ENCODE peak calls at places on chromosomes 5 and 9, in five cellular contexts. I, M, Y, B and W are unnamed samples.

GRCh38 chr5:171773106-171773505 is 12.5 kb upstream of the SMIM23 start:
- DNase-seq in I (no peak), M (no peak), Y (no peak), B (no peak), W (no peak)

GRCh38 chr5:80346055-80346454 is 26.3 kb downstream of the SPZ1 start:
- DNase-seq in I (peak), M (no peak), Y (peak), B (peak), W (no peak)

GRCh38 chr9:134486127-134486995 is 155.2 kb upstream of the COL5A1 start:
- DNase-seq in I (no peak), M (no peak), Y (no peak), B (no peak), W (no peak)

GRCh38 chr5:141636413-141637265 is at the start of the genes HDAC3 and RELL2:
- DNase-seq in I (peak), M (no peak), Y (peak), B (peak), W (no peak)

GRCh38 chr9:98231770-98232478 is 23.5 kb downstream of the TBC1D2 start:
- DNase-seq in I (peak), M (no peak), Y (no peak), B (no peak), W (no peak)

GRCh38 chr5:174625591-174626365 is 98.6 kb upstream of the MSX2 start:
- DNase-seq in I (no peak), M (no peak), Y (no peak), B (no peak), W (no peak)

GRCh38 chr5:109907751-109908150 is 218.0 kb downstream of the MAN2A1 start:
- DNase-seq in I (peak), M (no peak), Y (no peak), B (no peak), W (no peak)

GRCh38 chr9:93060746-93061259 is 2.3 kb downstream of the SUSD3 start:
- DNase-seq in I (no peak), M (peak), Y (no peak), B (no peak), W (no peak)

GRCh38 chr5:141717043-141717442 is 35.0 kb upstream of the ARAP3 start:
- DNase-seq in I (no peak), M (no peak), Y (no peak), B (no peak), W (no peak)

GRCh38 chr5:116037236-116037822 is 5.1 kb downstream of the ARL14EPL start:
- DNase-seq in I (no peak), M (no peak), Y (no peak), B (no peak), W (no peak)

GRCh38 chr5:63958654-63959053 is 3.6 kb downstream of the HTR1A start:
- DNase-seq in I (no peak), M (no peak), Y (no peak), B (no peak), W (no peak)

GRCh38 chr5:28896949-28897348 is 1858.6 kb upstream of the CDH9 start:
- DNase-seq in I (peak), M (no peak), Y (peak), B (no peak), W (peak)

GRCh38 chr9:93475856-93476255 is 22.5 kb upstream of the FAM120AOS start:
- DNase-seq in I (peak), M (no peak), Y (no peak), B (no peak), W (no peak)

GRCh38 chr9:135774794-135775525 is 73.0 kb downstream of the KCNT1 start:
- DNase-seq in I (no peak), M (no peak), Y (no peak), B (no peak), W (no peak)

GRCh38 chr5:173823274-173823644 is 64.9 kb upstream of the CPEB4 start:
- DNase-seq in I (no peak), M (no peak), Y (no peak), B (no peak), W (no peak)

GRCh38 chr9:101433229-101433628 is 2.3 kb downstream of the ALDOB start:
- DNase-seq in I (no peak), M (no peak), Y (peak), B (no peak), W (no peak)

GRCh38 chr9:104914458-104914857 is 13.5 kb downstream of the ABCA1 start:
- DNase-seq in I (no peak), M (no peak), Y (no peak), B (no peak), W (no peak)

GRCh38 chr5:173557123-173557903 is 59.1 kb downstream of the BOD1 start:
- DNase-seq in I (no peak), M (no peak), Y (no peak), B (no peak), W (no peak)

GRCh38 chr5:153880094-153880493 is 158.6 kb downstream of the FAM114A2 start:
- DNase-seq in I (no peak), M (no peak), Y (no peak), B (no peak), W (no peak)

GRCh38 chr5:154166901-154167791 is 23.4 kb upstream of the GALNT10 start:
- DNase-seq in I (no peak), M (no peak), Y (no peak), B (no peak), W (no peak)

GRCh38 chr5:39543335-39543734 is 118.6 kb upstream of the DAB2 start:
- DNase-seq in I (peak), M (no peak), Y (no peak), B (no peak), W (no peak)

GRCh38 chr5:140868721-140869554 is at the start of gene PCDHA11:
- DNase-seq in I (no peak), M (no peak), Y (peak), B (no peak), W (no peak)

GRCh38 chr9:107833295-107833694 is 343.7 kb upstream of the KLF4 start:
- DNase-seq in I (peak), M (no peak), Y (no peak), B (no peak), W (no peak)

GRCh38 chr5:82259172-82259800 is 18.9 kb downstream of the RPS23 start:
- DNase-seq in I (peak), M (no peak), Y (no peak), B (peak), W (peak)

GRCh38 chr5:157286761-157287211 is 20.9 kb downstream of the CYFIP2 start:
- DNase-seq in I (no peak), M (no peak), Y (no peak), B (no peak), W (no peak)

GRCh38 chr5:136674178-136674577 is 308.8 kb upstream of the TRPC7 start:
- DNase-seq in I (no peak), M (no peak), Y (no peak), B (no peak), W (no peak)

GRCh38 chr5:75435101-75435500 is 76.3 kb downstream of the CERT1 start:
- DNase-seq in I (no peak), M (no peak), Y (no peak), B (no peak), W (no peak)

GRCh38 chr9:83655433-83655832 is 32.5 kb downstream of the IDNK start:
- DNase-seq in I (no peak), M (no peak), Y (no peak), B (no peak), W (no peak)

GRCh38 chr9:6229186-6229585 is 13.6 kb downstream of the IL33 start:
- DNase-seq in I (no peak), M (no peak), Y (no peak), B (no peak), W (no peak)

GRCh38 chr9:131434673-131435072 is 40.8 kb downstream of the PRRC2B start:
- DNase-seq in I (no peak), M (no peak), Y (no peak), B (no peak), W (no peak)

GRCh38 chr5:16886366-16886736 is 49.7 kb downstream of the MYO10 start:
- DNase-seq in I (peak), M (no peak), Y (no peak), B (no peak), W (no peak)

GRCh38 chr9:86668488-86668887 is 278.8 kb downstream of the GAS1 start:
- DNase-seq in I (no peak), M (no peak), Y (no peak), B (no peak), W (no peak)

GRCh38 chr5:140828402-140828737 is 610 bp downstream of the PCDHA6 start:
- DNase-seq in I (peak), M (no peak), Y (no peak), B (no peak), W (no peak)

GRCh38 chr9:6984941-6985578 is 227.3 kb downstream of the KDM4C start:
- DNase-seq in I (no peak), M (no peak), Y (no peak), B (no peak), W (no peak)

GRCh38 chr9:37382161-37382981 is 40.1 kb upstream of the GRHPR start:
- DNase-seq in I (no peak), M (peak), Y (no peak), B (no peak), W (no peak)
- H3K27ac ChIP-seq in I (no peak), M (peak), Y (no peak), B (no peak), W (peak)

DNA sequence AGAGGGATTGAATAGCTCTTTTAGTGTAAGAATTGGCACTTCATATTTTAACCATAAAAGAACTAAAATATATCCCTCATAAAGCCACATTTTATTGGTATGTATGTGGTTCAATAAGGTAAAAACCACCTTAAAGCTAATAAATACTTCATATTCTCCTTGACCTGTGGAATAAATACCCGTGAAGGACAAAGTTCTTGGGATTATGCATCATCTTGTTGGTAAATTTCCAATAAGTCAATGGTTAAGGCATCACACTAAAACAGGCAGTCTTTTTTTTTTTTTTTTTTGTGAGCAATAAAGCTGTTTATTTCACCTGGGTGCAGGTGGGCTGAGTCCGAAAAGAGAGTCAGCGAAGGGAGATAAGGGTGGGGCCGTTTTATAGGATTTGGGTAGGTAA is 161.9 kb downstream of the SNCAIP start:
- DNase-seq in I (no peak), M (no peak), Y (no peak), B (no peak), W (no peak)
- H3K9ac ChIP-seq in I (no peak), M (no peak), Y (no peak), B (no peak), W (no peak)

GRCh38 chr9:109799141-109799540 is 19.1 kb downstream of the PALM2AKAP2 start:
- DNase-seq in I (no peak), M (no peak), Y (no peak), B (no peak), W (no peak)
- H3K4me3 ChIP-seq in I (no peak), M (no peak), Y (no peak), B (no peak), W (no peak)

GRCh38 chr9:16265671-16266070 is 604.8 kb downstream of the BNC2 start:
- DNase-seq in I (peak), M (no peak), Y (no peak), B (no peak), W (no peak)

GRCh38 chr9:16267336-16268036 is 603.0 kb downstream of the BNC2 start:
- DNase-seq in I (peak), M (no peak), Y (peak), B (peak), W (no peak)

GRCh38 chr9:16266648-16267276 is 603.7 kb downstream of the BNC2 start:
- DNase-seq in I (no peak), M (no peak), Y (no peak), B (no peak), W (no peak)

GRCh38 chr9:16271967-16272366 is 598.5 kb downstream of the BNC2 start:
- DNase-seq in I (no peak), M (no peak), Y (no peak), B (no peak), W (no peak)

GRCh38 chr9:16268037-16269010 is 602.1 kb downstream of the BNC2 start:
- DNase-seq in I (peak), M (no peak), Y (no peak), B (peak), W (no peak)
- H3K27ac ChIP-seq in I (no peak), M (no peak), Y (no peak), B (peak), W (no peak)

GRCh38 chr9:29966247-29966646 is 2393.0 kb upstream of the C9orf72 start:
- DNase-seq in I (peak), M (no peak), Y (no peak), B (no peak), W (no peak)
- H3K9ac ChIP-seq in I (no peak), M (no peak), Y (no peak), B (peak), W (no peak)

GRCh38 chr5:6631441-6631840 is 1.4 kb downstream of the NSUN2 start:
- DNase-seq in I (peak), M (no peak), Y (no peak), B (no peak), W (no peak)
- H3K4me3 ChIP-seq in I (no peak), M (peak), Y (peak), B (peak), W (peak)

GRCh38 chr9:94681508-94681907 is 42.2 kb upstream of the FBP1 start:
- DNase-seq in I (peak), M (peak), Y (peak), B (peak), W (no peak)
- H3K27ac ChIP-seq in I (no peak), M (no peak), Y (no peak), B (peak), W (no peak)

DNA sequence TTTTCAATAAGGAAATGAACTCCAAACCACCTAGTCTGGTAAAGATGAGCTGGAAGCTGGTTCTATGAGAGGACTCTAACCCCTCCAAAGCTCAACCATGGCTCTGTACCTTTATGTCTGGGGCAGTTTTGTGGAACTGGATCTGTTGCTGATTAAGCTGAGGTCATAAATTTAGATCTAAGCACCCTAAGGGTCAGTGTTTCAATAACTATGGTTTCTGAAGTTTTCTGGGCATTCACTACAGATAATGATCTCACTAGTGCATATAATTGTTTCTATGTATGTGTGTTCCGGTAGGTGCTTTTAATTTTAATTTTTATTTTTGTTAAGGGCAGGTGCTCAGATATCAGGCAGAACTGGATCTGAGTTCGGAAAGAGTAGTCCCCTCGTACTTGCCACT is 258.7 kb upstream of the PANK3 start:
- DNase-seq in I (no peak), M (no peak), Y (no peak), B (no peak), W (no peak)
- H3K9ac ChIP-seq in I (no peak), M (no peak), Y (no peak), B (no peak), W (no peak)